ENCODE peak calls at places on chromosomes 11 and 22, in seven cellular contexts. F, Y, I, A, O, Q and N are unnamed samples.

GRCh38 chr11:1336836-1337646 is 27.6 kb upstream of the TOLLIP start:
- DNase-seq in F (no peak), Y (no peak), I (no peak), A (peak; percentile 37), O (no peak), Q (peak; percentile 48), N (peak; percentile 68)

GRCh38 chr22:42091446-42091764 is 833 bp upstream of the NDUFA6 start:
- DNase-seq in F (no peak), Y (no peak), I (no peak), A (no peak), O (no peak), Q (no peak), N (no peak)

GRCh38 chr11:78397398-78397797 is 20.2 kb downstream of the GAB2 start:
- DNase-seq in F (peak; percentile 89), Y (no peak), I (no peak), A (no peak), O (no peak), Q (no peak), N (no peak)

GRCh38 chr22:40156001-40156516 is 21.7 kb upstream of the TNRC6B start:
- DNase-seq in F (peak; percentile 17), Y (peak; percentile 55), I (peak; percentile 75), A (no peak), O (peak; percentile 65), Q (no peak), N (peak; percentile 91)

GRCh38 chr11:12433571-12434061 is 56.2 kb downstream of the PARVA start:
- DNase-seq in F (no peak), Y (no peak), I (no peak), A (no peak), O (peak; percentile 78), Q (no peak), N (no peak)

GRCh38 chr22:47116426-47117341 is 354.2 kb downstream of the TBC1D22A start:
- DNase-seq in F (no peak), Y (no peak), I (no peak), A (no peak), O (no peak), Q (no peak), N (no peak)

GRCh38 chr22:50269573-50270301 is 443 bp downstream of the MAPK11 start:
- DNase-seq in F (no peak), Y (no peak), I (no peak), A (no peak), O (peak; percentile 31), Q (peak; percentile 26), N (peak; percentile 39)

GRCh38 chr11:126398296-126398695 is 42.8 kb downstream of the ST3GAL4 start:
- DNase-seq in F (no peak), Y (no peak), I (no peak), A (no peak), O (no peak), Q (no peak), N (no peak)

GRCh38 chr11:75547617-75548054 is 14.4 kb upstream of the SERPINH1 start:
- DNase-seq in F (peak; percentile 50), Y (peak; percentile 89), I (peak; percentile 27), A (peak; percentile 75), O (peak; percentile 58), Q (no peak), N (peak; percentile 74)

GRCh38 chr22:22955866-22956535 is 68.4 kb downstream of the IGLL5 start:
- DNase-seq in F (peak; percentile 68), Y (peak; percentile 38), I (peak; percentile 23), A (peak; percentile 69), O (peak; percentile 50), Q (peak; percentile 42), N (peak; percentile 56)

GRCh38 chr11:69372589-69373250 is 78.8 kb downstream of the MYEOV start:
- DNase-seq in F (no peak), Y (no peak), I (no peak), A (no peak), O (no peak), Q (no peak), N (no peak)

GRCh38 chr22:20591660-20592310 is 84.4 kb downstream of the MED15 start:
- DNase-seq in F (no peak), Y (no peak), I (no peak), A (no peak), O (no peak), Q (no peak), N (peak; percentile 85)

GRCh38 chr22:22450343-22450839 is 58.2 kb downstream of the ZNF280B start:
- DNase-seq in F (peak; percentile 40), Y (no peak), I (no peak), A (no peak), O (no peak), Q (no peak), N (no peak)

GRCh38 chr11:32911413-32911812 is 18.8 kb downstream of the QSER1 start:
- DNase-seq in F (no peak), Y (no peak), I (no peak), A (no peak), O (no peak), Q (no peak), N (no peak)

GRCh38 chr11:31557991-31558390 is 48.4 kb downstream of the ELP4 start:
- DNase-seq in F (no peak), Y (no peak), I (no peak), A (no peak), O (no peak), Q (no peak), N (no peak)

GRCh38 chr11:112784323-112785073 is 176.7 kb upstream of the NCAM1 start:
- DNase-seq in F (no peak), Y (no peak), I (no peak), A (no peak), O (peak; percentile 18), Q (no peak), N (peak; percentile 92)

GRCh38 chr11:36249271-36249670 is 40.0 kb downstream of the COMMD9 start:
- DNase-seq in F (no peak), Y (no peak), I (no peak), A (no peak), O (peak; percentile 94), Q (no peak), N (no peak)

GRCh38 chr22:37260939-37261338 is 16.9 kb upstream of the RAC2 start:
- DNase-seq in F (peak; percentile 74), Y (peak; percentile 53), I (no peak), A (peak; percentile 59), O (peak; percentile 48), Q (peak; percentile 48), N (peak; percentile 16)

GRCh38 chr11:103480421-103480820 is 371.2 kb downstream of the DYNC2H1 start:
- DNase-seq in F (no peak), Y (no peak), I (no peak), A (no peak), O (no peak), Q (no peak), N (no peak)

GRCh38 chr11:2789791-2790580 is 90.2 kb upstream of the KCNQ1OT1 start:
- DNase-seq in F (no peak), Y (no peak), I (no peak), A (no peak), O (no peak), Q (no peak), N (no peak)

GRCh38 chr11:123020968-123021367 is 39.3 kb upstream of the BSX start:
- DNase-seq in F (peak; percentile 90), Y (peak; percentile 77), I (peak; percentile 3), A (peak; percentile 4), O (peak; percentile 50), Q (no peak), N (peak; percentile 59)

GRCh38 chr11:17314232-17314547 is 37.4 kb upstream of the NCR3LG1 start:
- DNase-seq in F (no peak), Y (no peak), I (no peak), A (no peak), O (peak; percentile 80), Q (no peak), N (no peak)

GRCh38 chr11:2436521-2437031 is 7.7 kb downstream of the TRPM5 start:
- DNase-seq in F (no peak), Y (no peak), I (no peak), A (no peak), O (no peak), Q (no peak), N (no peak)

GRCh38 chr22:40070701-40071100 is 75.9 kb downstream of the FAM83F start:
- DNase-seq in F (no peak), Y (no peak), I (no peak), A (no peak), O (peak; percentile 48), Q (no peak), N (no peak)

GRCh38 chr11:116065519-116065918 is 561.3 kb upstream of the CADM1 start:
- DNase-seq in F (no peak), Y (no peak), I (no peak), A (no peak), O (no peak), Q (no peak), N (no peak)

GRCh38 chr11:118398797-118399564 is 2.4 kb upstream of the ATP5MG start:
- DNase-seq in F (no peak), Y (no peak), I (no peak), A (no peak), O (peak; percentile 19), Q (peak; percentile 58), N (no peak)

GRCh38 chr11:134125507-134125906 is 56.6 kb downstream of the JAM3 start:
- DNase-seq in F (no peak), Y (no peak), I (no peak), A (no peak), O (no peak), Q (no peak), N (no peak)

GRCh38 chr22:49042877-49043859 is 784.5 kb downstream of the BRD1 start:
- DNase-seq in F (no peak), Y (no peak), I (no peak), A (no peak), O (no peak), Q (no peak), N (no peak)

GRCh38 chr11:71172680-71173079 is 79.7 kb downstream of the SHANK2 start:
- DNase-seq in F (no peak), Y (no peak), I (no peak), A (no peak), O (no peak), Q (no peak), N (no peak)

GRCh38 chr22:46041642-46042041 is 64.7 kb upstream of the WNT7B start:
- DNase-seq in F (no peak), Y (no peak), I (no peak), A (no peak), O (peak; percentile 50), Q (no peak), N (peak; percentile 55)

GRCh38 chr11:77071671-77072605 is 5.2 kb downstream of the CAPN5 start:
- DNase-seq in F (peak; percentile 70), Y (no peak), I (no peak), A (no peak), O (peak; percentile 54), Q (no peak), N (no peak)

GRCh38 chr11:36594316-36594989 is at the start of gene IFTAP:
- DNase-seq in F (peak; percentile 45), Y (peak; percentile 85), I (peak; percentile 90), A (peak; percentile 43), O (peak; percentile 95), Q (no peak), N (peak; percentile 77)

GRCh38 chr11:57798905-57799559 is 37.4 kb downstream of the CTNND1 start:
- DNase-seq in F (no peak), Y (no peak), I (no peak), A (no peak), O (peak; percentile 66), Q (no peak), N (no peak)

GRCh38 chr11:35012467-35013191 is 96.2 kb downstream of the PDHX start:
- DNase-seq in F (no peak), Y (no peak), I (no peak), A (no peak), O (no peak), Q (peak; percentile 5), N (no peak)